ENCODE peak calls at places on chromosomes 13 and 19, in four cellular contexts. K is PC-3, V is GM23338, L is astrocyte. O is an unnamed sample.

GRCh38 chr19:47142779-47143178 is 12.1 kb downstream of the SAE1 start:
- DNase-seq in V (no peak), L (no peak), K (no peak), O (no peak)

GRCh38 chr19:31838163-31838798 is 489.0 kb upstream of the TSHZ3 start:
- DNase-seq in L (peak; percentile 4), V (no peak), K (no peak), O (no peak)

GRCh38 chr19:16899566-16900075 is 10.8 kb downstream of the F2RL3 start:
- DNase-seq in K (peak; percentile 60), V (peak; percentile 73), L (no peak), O (peak; percentile 73)

GRCh38 chr19:7916137-7916907 is 1.7 kb downstream of the TGFBR3L start:
- DNase-seq in L (no peak), K (peak; percentile 42), V (peak; percentile 71), O (peak; percentile 67)

GRCh38 chr13:79779761-79780160 is 298.8 kb downstream of the NDFIP2 start:
- DNase-seq in L (peak; percentile 62), K (peak; percentile 37), V (no peak), O (peak; percentile 48)

GRCh38 chr13:103605546-103606326 is 539.5 kb upstream of the SLC10A2 start:
- DNase-seq in K (no peak), V (no peak), L (no peak), O (no peak)

GRCh38 chr19:37572203-37572602 is 22.4 kb downstream of the ZNF571 start:
- DNase-seq in V (no peak), K (no peak), L (no peak), O (no peak)

GRCh38 chr19:55229789-55230182 is 1.2 kb upstream of the TMEM86B start:
- DNase-seq in L (no peak), V (no peak), K (no peak), O (no peak)

GRCh38 chr19:57664269-57665127 is 4.2 kb upstream of the ZSCAN4 start:
- DNase-seq in K (peak; percentile 31), L (peak; percentile 27), V (peak; percentile 71), O (peak; percentile 50)

GRCh38 chr13:85381082-85381481 is 418.1 kb downstream of the SLITRK6 start:
- DNase-seq in K (peak; percentile 57), L (no peak), V (no peak), O (no peak)

GRCh38 chr13:102240110-102240509 is 161.7 kb downstream of the FGF14 start:
- DNase-seq in V (no peak), K (no peak), L (no peak), O (no peak)

GRCh38 chr13:70391678-70392077 is 283.4 kb upstream of the KLHL1 start:
- DNase-seq in V (peak; percentile 42), L (no peak), K (peak; percentile 67), O (no peak)

GRCh38 chr19:41821003-41821735 is 23.3 kb downstream of the LYPD4 start:
- DNase-seq in K (peak; percentile 72), L (no peak), V (peak; percentile 90), O (peak; percentile 53)

GRCh38 chr19:47176071-47176626 is 45.5 kb downstream of the SAE1 start:
- DNase-seq in K (no peak), V (no peak), L (peak; percentile 87), O (no peak)

GRCh38 chr13:33514362-33514761 is 228.8 kb upstream of the STARD13 start:
- DNase-seq in V (peak; percentile 68), L (no peak), K (peak; percentile 19), O (no peak)

GRCh38 chr13:49374585-49375290 is 69.1 kb downstream of the CAB39L start:
- DNase-seq in V (no peak), K (peak; percentile 84), L (peak; percentile 87), O (no peak)

GRCh38 chr19:51777570-51778460 is 16.8 kb downstream of the FPR2 start:
- DNase-seq in L (peak; percentile 74), V (peak; percentile 93), K (peak; percentile 87), O (peak; percentile 78)

GRCh38 chr19:12260861-12261260 is 33.8 kb downstream of the ZNF44 start:
- DNase-seq in K (no peak), V (no peak), L (no peak), O (no peak)

GRCh38 chr19:45474941-45475516 is 7.2 kb downstream of the FOSB start:
- DNase-seq in K (no peak), L (no peak), V (no peak), O (no peak)

GRCh38 chr13:75792526-75793187 is 156.5 kb downstream of the LMO7 start:
- DNase-seq in V (no peak), L (peak; percentile 56), K (no peak), O (no peak)

GRCh38 chr13:86445584-86446140 is 646.4 kb upstream of the SLITRK6 start:
- DNase-seq in L (peak; percentile 42), K (peak; percentile 32), V (no peak), O (no peak)

GRCh38 chr19:54158812-54159351 is 639 bp downstream of the LENG1 start:
- DNase-seq in L (no peak), V (no peak), K (peak; percentile 36), O (no peak)

GRCh38 chr13:51000576-51001260 is 91.1 kb downstream of the RNASEH2B start:
- DNase-seq in K (peak; percentile 2), L (peak; percentile 75), V (no peak), O (no peak)

GRCh38 chr19:13119654-13120053 is 1.6 kb downstream of the NACC1 start:
- DNase-seq in V (no peak), L (no peak), K (no peak), O (no peak)

GRCh38 chr13:75264611-75265010 is 217.4 kb downstream of the TBC1D4 start:
- DNase-seq in V (peak; percentile 26), K (no peak), L (no peak), O (no peak)

GRCh38 chr19:4097501-4097900 is 26.4 kb downstream of the MAP2K2 start:
- DNase-seq in V (no peak), L (no peak), K (no peak), O (no peak)

GRCh38 chr19:36488118-36488815 is 1.1 kb downstream of the ZNF566 start:
- DNase-seq in V (no peak), K (no peak), L (peak; percentile 42), O (no peak)

GRCh38 chr13:34502011-34502410 is 440.1 kb upstream of the NBEA start:
- DNase-seq in V (no peak), K (no peak), L (peak; percentile 13), O (no peak)

GRCh38 chr13:114064516-114065140 is 67.8 kb downstream of the RASA3 start:
- DNase-seq in V (no peak), K (peak; percentile 20), L (no peak), O (peak; percentile 47)

GRCh38 chr13:36530050-36530789 is 97.9 kb downstream of the CCNA1 start:
- DNase-seq in L (peak; percentile 86), K (peak; percentile 79), V (no peak), O (peak; percentile 55)

GRCh38 chr13:30376426-30377311 is 45.6 kb upstream of the UBE2L5 start:
- DNase-seq in L (no peak), V (peak; percentile 47), K (peak; percentile 29), O (no peak)

GRCh38 chr13:113976711-113977684 is 3.1 kb upstream of the C13orf46 start:
- DNase-seq in K (peak; percentile 68), V (no peak), L (peak; percentile 74), O (peak; percentile 51)

GRCh38 chr13:41458187-41458938 is 1.0 kb downstream of the RGCC start:
- DNase-seq in K (peak; percentile 15), L (peak; percentile 14), V (peak; percentile 55), O (peak; percentile 75)
- H3K27me3 ChIP-seq in K (no peaks in the 10 kb centered on the region), L (peaks cover 26% of the 10 kb centered on the region), V (peaks cover 69% of the 10 kb centered on the region), O (no peaks in the 10 kb centered on the region)

GRCh38 chr19:18442941-18443340 is 5.0 kb upstream of the ISYNA1 start:
- DNase-seq in V (no peak), K (no peak), L (no peak), O (no peak)

GRCh38 chr19:18444513-18444912 is 6.6 kb upstream of the ISYNA1 start:
- DNase-seq in L (no peak), V (no peak), K (no peak), O (no peak)

GRCh38 chr19:18443406-18443805 is 5.5 kb upstream of the ISYNA1 start:
- DNase-seq in V (no peak), L (no peak), K (no peak), O (no peak)

GRCh38 chr19:18445252-18445948 is 7.5 kb upstream of the ISYNA1 start:
- DNase-seq in K (no peak), L (no peak), V (no peak), O (no peak)

GRCh38 chr19:18443831-18444230 is 5.9 kb upstream of the ISYNA1 start:
- DNase-seq in V (no peak), K (no peak), L (no peak), O (no peak)
- H3K27me3 ChIP-seq in V (no peaks in the 10 kb centered on the region), K (no peaks in the 10 kb centered on the region), L (no peaks in the 10 kb centered on the region), O (no peaks in the 10 kb centered on the region)

GRCh38 chr13:99974296-99974938 is 2.9 kb upstream of the ZIC5 start:
- DNase-seq in L (no peak), V (peak; percentile 87), K (no peak), O (no peak)
- H3K27me3 ChIP-seq in L (peaks cover 77% of the 10 kb centered on the region), V (peaks cover 56% of the 10 kb centered on the region), K (peaks cover 62% of the 10 kb centered on the region), O (peaks cover 96% of the 10 kb centered on the region)

DNA sequence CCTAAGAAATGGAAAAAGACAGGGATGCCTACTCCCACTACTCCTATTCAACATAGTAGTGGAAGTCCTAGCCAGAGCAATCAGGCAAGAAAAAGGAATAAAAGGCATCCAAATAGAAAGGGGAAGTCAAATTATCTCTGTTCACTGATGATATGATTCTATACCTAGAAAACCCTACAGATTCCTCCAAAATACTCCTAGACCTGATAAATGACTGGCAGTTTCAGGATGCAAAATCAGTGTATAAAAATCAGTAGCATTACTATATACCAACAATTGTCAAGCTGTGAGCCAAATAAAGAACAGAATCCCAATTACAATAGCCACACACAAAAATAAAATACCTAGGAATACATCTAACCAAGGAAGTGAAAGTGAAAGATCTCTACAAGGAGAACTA is 1.3 kb upstream of the GPR42 start:
- DNase-seq in K (no peak), V (no peak), L (no peak), O (no peak)
- H3K27me3 ChIP-seq in K (peaks cover 6% of the 10 kb centered on the region), V (no peaks in the 10 kb centered on the region), L (no peaks in the 10 kb centered on the region), O (peaks cover 11% of the 10 kb centered on the region)

GRCh38 chr13:97237388-97237787 is 15.3 kb downstream of the MBNL2 start:
- DNase-seq in L (no peak), V (no peak), K (no peak), O (no peak)
- H3K27me3 ChIP-seq in L (no peaks in the 10 kb centered on the region), V (peaks cover 65% of the 10 kb centered on the region), K (no peaks in the 10 kb centered on the region), O (no peaks in the 10 kb centered on the region)

DNA sequence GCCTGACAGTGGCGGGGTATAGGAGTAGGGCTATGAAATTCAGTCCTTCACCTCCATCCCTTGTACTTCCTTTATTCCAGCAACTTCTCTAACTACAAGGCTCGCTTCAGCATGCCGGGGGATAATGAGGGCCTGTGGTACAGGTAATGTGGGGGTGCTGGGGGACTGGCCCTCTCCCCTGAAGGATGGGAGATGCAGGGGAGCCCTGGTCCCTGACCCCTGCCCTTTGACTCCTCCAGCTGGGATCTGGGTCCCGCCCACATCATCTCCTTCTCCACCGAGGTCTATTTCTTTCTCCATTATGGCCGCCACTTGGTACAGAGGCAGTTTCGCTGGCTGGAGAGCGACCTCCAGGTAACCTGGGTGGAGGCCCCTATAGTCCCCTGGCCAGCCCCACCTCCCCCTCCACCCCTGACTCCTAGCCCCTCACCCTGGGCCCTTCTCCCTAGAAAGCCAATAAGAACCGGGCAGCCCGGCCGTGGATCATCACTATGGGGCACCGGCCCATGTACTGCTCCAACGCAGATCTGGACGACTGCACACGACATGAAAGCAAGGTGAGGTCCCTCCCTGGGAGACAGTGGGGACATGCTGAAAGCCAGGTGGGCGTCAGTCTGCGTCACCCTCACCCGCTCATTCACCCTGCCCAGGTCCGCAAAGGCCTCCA is 16.5 kb downstream of the ACP7 start:
- DNase-seq in L (no peak), K (no peak), V (no peak), O (no peak)
- H3K27me3 ChIP-seq in L (peaks cover 10% of the 10 kb centered on the region), K (no peaks in the 10 kb centered on the region), V (peaks cover 24% of the 10 kb centered on the region), O (peaks cover 34% of the 10 kb centered on the region)